ENCODE peak calls at places on chromosome 16, in six cellular contexts. U is upper lobe of right lung; A is A549; R is lung; G is ovary; X is CD8-positive, alpha-beta T cell. K is an unnamed sample.

GRCh38 chr16:49639739-49640388 is 216.0 kb downstream of the ZNF423 start:
- DNase-seq in R (no peak), X (no peak), G (peak; percentile 92), A (no peak), U (no peak), K (no peak)

GRCh38 chr16:457732-458400 is 32.4 kb downstream of the RAB11FIP3 start:
- DNase-seq in X (no peak), G (peak; percentile 70), R (peak; percentile 30), U (no peak), A (no peak), K (peak; percentile 65)

GRCh38 chr16:56409195-56409594 is 16.1 kb downstream of the AMFR start:
- DNase-seq in X (no peak), U (no peak), G (no peak), A (peak; percentile 20), R (no peak), K (no peak)

GRCh38 chr16:58733248-58733670 is 857 bp downstream of the GOT2 start:
- DNase-seq in X (no peak), A (no peak), U (no peak), G (no peak), R (no peak), K (no peak)

GRCh38 chr16:20023190-20023589 is 50.5 kb downstream of the GPR139 start:
- DNase-seq in X (no peak), G (no peak), R (no peak), A (no peak), U (no peak), K (no peak)

GRCh38 chr16:23373436-23374219 is 71.5 kb downstream of the SCNN1B start:
- DNase-seq in R (no peak), G (no peak), A (no peak), U (no peak), X (no peak), K (no peak)

GRCh38 chr16:58476791-58477190 is 23.2 kb upstream of the NDRG4 start:
- DNase-seq in U (no peak), A (no peak), R (no peak), X (no peak), G (no peak), K (no peak)

GRCh38 chr16:51461255-51461654 is 310.2 kb upstream of the SALL1 start:
- DNase-seq in A (no peak), X (no peak), G (no peak), U (no peak), R (no peak), K (no peak)

GRCh38 chr16:30997887-30998711 is 12.3 kb downstream of the STX1B start:
- DNase-seq in R (no peak), A (peak; percentile 89), G (no peak), U (no peak), X (no peak), K (no peak)

GRCh38 chr16:68907297-68907999 is 64.1 kb downstream of the TANGO6 start:
- DNase-seq in G (no peak), R (no peak), U (no peak), X (no peak), A (no peak), K (no peak)

GRCh38 chr16:50257876-50258275 is 8.5 kb upstream of the ADCY7 start:
- DNase-seq in G (no peak), X (no peak), A (no peak), U (peak; percentile 23), R (no peak), K (peak; percentile 5)

GRCh38 chr16:72637306-72637705 is 410.6 kb downstream of the ZFHX3 start:
- DNase-seq in G (no peak), U (no peak), X (no peak), R (no peak), A (no peak), K (no peak)

GRCh38 chr16:70688266-70688742 is 2.5 kb upstream of the MTSS2 start:
- DNase-seq in A (no peak), R (peak; percentile 78), U (peak; percentile 90), X (no peak), G (peak; percentile 90), K (peak; percentile 86)
- H3K27ac ChIP-seq in A (peak overlapping the region; percentile 97), R (peak overlapping the region; percentile 91), U (peak overlapping the region; percentile 89), X (no peak overlapping the region), G (peak overlapping the region; percentile 62), K (peak overlapping the region; percentile 92)

GRCh38 chr16:1548234-1548633 is 14.8 kb downstream of the TMEM204 start:
- DNase-seq in G (peak; percentile 27), A (no peak), U (no peak), R (no peak), X (no peak), K (no peak)

GRCh38 chr16:1550696-1551095 is 17.2 kb downstream of the TMEM204 start:
- DNase-seq in A (no peak), G (no peak), U (no peak), R (no peak), X (no peak), K (no peak)

GRCh38 chr16:1546430-1546829 is 13.0 kb downstream of the TMEM204 start:
- DNase-seq in A (no peak), X (no peak), R (no peak), G (no peak), U (no peak), K (no peak)

GRCh38 chr16:1550061-1550460 is 16.6 kb downstream of the TMEM204 start:
- DNase-seq in A (no peak), U (no peak), X (no peak), R (no peak), G (no peak), K (no peak)

GRCh38 chr16:1548727-1549126 is 15.3 kb downstream of the TMEM204 start:
- DNase-seq in R (no peak), G (no peak), U (no peak), A (no peak), X (no peak), K (no peak)
- H3K4me3 ChIP-seq in R (no peak overlapping the region), G (no peak overlapping the region), U (peak overlapping the region; percentile 4), A (no peak overlapping the region), X (no peak overlapping the region), K (no peak overlapping the region)

GRCh38 chr16:57435838-57436237 is 11.3 kb downstream of the CIAPIN1 start:
- DNase-seq in A (no peak), R (no peak), U (no peak), X (no peak), G (no peak), K (no peak)
- TF ChIP-seq CTCF in A (no peak), R (no peak), U (no peak), X (no peak), G (no peak), K (no peak)

GRCh38 chr16:4318171-4318910 is 2.5 kb downstream of the GLIS2 start:
- DNase-seq in G (peak; percentile 70), A (no peak), X (no peak), U (no peak), R (no peak), K (no peak)

GRCh38 chr16:4320571-4321137 is 4.8 kb downstream of the GLIS2 start:
- DNase-seq in X (no peak), G (no peak), R (no peak), A (no peak), U (no peak), K (no peak)

GRCh38 chr16:4320030-4320429 is 4.2 kb downstream of the GLIS2 start:
- DNase-seq in U (no peak), X (no peak), G (peak; percentile 61), A (no peak), R (no peak), K (no peak)

GRCh38 chr16:4317471-4318170 is 1.8 kb downstream of the GLIS2 start:
- DNase-seq in A (no peak), G (peak; percentile 81), R (no peak), X (no peak), U (peak; percentile 71), K (no peak)

DNA sequence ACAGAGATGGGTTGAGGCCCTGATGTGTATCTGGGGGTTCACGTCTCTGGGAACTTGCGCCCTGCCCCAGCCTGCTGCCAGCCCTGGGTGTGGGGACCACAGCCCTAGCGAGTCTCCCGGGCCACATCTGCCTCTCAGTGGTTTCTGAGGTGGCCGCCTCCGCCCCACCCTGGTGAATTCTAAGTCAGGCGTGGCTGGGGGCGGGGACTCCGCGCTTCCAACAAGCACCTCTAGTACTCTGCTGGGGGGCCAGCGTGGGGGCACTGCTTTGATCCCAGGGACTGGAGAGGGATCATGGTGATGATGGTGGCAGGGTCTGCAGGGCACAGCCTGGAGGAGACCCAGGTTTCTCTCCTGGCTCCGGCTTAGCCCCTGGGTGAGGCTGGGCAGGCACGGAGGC is 3.6 kb downstream of the GLIS2 start:
- DNase-seq in R (no peak), U (peak; percentile 73), A (no peak), X (peak; percentile 29), G (peak; percentile 61), K (no peak)
- H3K27ac ChIP-seq in R (peak overlapping the region; percentile 78), U (peak overlapping the region; percentile 76), A (peak overlapping the region; percentile 96), X (no peak overlapping the region), G (peak overlapping the region; percentile 32), K (no peak overlapping the region)

K was measured in dorsolateral prefrontal cortex.